ENCODE peak calls at places on chromosomes 12 and 14, in four cellular contexts. F, U, Y and K are unnamed samples.

GRCh38 chr14:40838601-40839000 is 768.1 kb upstream of the LRFN5 start:
- DNase-seq in U (no peak), Y (no peak), F (no peak), K (no peak)

GRCh38 chr14:92224348-92224954 is 98.5 kb upstream of the SLC24A4 start:
- DNase-seq in Y (no peak), F (no peak), U (no peak), K (no peak)

GRCh38 chr12:38638401-38638800 is 267.0 kb downstream of the CPNE8 start:
- DNase-seq in U (no peak), Y (no peak), F (no peak), K (no peak)

GRCh38 chr12:7937867-7938506 is 2.0 kb upstream of the SLC2A3 start:
- DNase-seq in F (no peak), U (no peak), Y (no peak), K (no peak)

GRCh38 chr12:54357802-54358619 is 6.3 kb downstream of the GPR84 start:
- DNase-seq in Y (no peak), U (peak), F (no peak), K (peak)

GRCh38 chr14:51367600-51367931 is 127.5 kb downstream of the TMX1 start:
- DNase-seq in F (no peak), Y (no peak), U (no peak), K (no peak)

GRCh38 chr12:88805692-88806091 is 225.4 kb upstream of the KITLG start:
- DNase-seq in F (no peak), U (no peak), Y (no peak), K (no peak)

GRCh38 chr14:101939771-101940170 is 24.6 kb upstream of the DYNC1H1 start:
- DNase-seq in Y (no peak), U (no peak), F (no peak), K (no peak)

GRCh38 chr14:92470215-92470614 is 43.4 kb upstream of the RIN3 start:
- DNase-seq in F (no peak), Y (no peak), U (no peak), K (no peak)

GRCh38 chr12:88866881-88867280 is 286.6 kb upstream of the KITLG start:
- DNase-seq in F (no peak), U (no peak), Y (no peak), K (no peak)

GRCh38 chr12:100554608-100555077 is 18.8 kb upstream of the GAS2L3 start:
- DNase-seq in F (peak), U (no peak), Y (peak), K (no peak)

GRCh38 chr14:105258846-105259245 is 10.5 kb downstream of the BTBD6 start:
- DNase-seq in F (no peak), Y (no peak), U (no peak), K (peak)

GRCh38 chr12:93783827-93784226 is 106.7 kb downstream of the CRADD start:
- DNase-seq in F (no peak), U (no peak), Y (peak), K (no peak)

GRCh38 chr12:5191803-5192538 is 148.3 kb downstream of the KCNA5 start:
- DNase-seq in Y (no peak), U (no peak), F (no peak), K (no peak)

GRCh38 chr14:96690713-96691383 is 106.3 kb upstream of the VRK1 start:
- DNase-seq in F (no peak), U (no peak), Y (no peak), K (no peak)

GRCh38 chr12:66235626-66236281 is 46.7 kb downstream of the IRAK3 start:
- DNase-seq in F (no peak), Y (peak), U (no peak), K (no peak)

GRCh38 chr14:105315941-105316562 is 1.5 kb downstream of the PACS2 start:
- DNase-seq in F (no peak), Y (peak), U (peak), K (no peak)

GRCh38 chr12:98084950-98085349 is 430.4 kb upstream of the TMPO start:
- DNase-seq in U (no peak), F (no peak), Y (no peak), K (no peak)

GRCh38 chr14:54253195-54253947 is 143.4 kb upstream of the CDKN3 start:
- DNase-seq in F (peak), Y (no peak), U (no peak), K (no peak)

GRCh38 chr12:75913502-75914110 is 118.0 kb downstream of the PHLDA1 start:
- DNase-seq in U (no peak), Y (no peak), F (no peak), K (no peak)

GRCh38 chr12:53427905-53428594 is 4.4 kb downstream of the AMHR2 start:
- DNase-seq in Y (no peak), U (no peak), F (peak), K (no peak)

GRCh38 chr12:52949413-52950331 is 754 bp downstream of the KRT18 start:
- DNase-seq in U (no peak), F (peak), Y (no peak), K (peak)

GRCh38 chr12:127363392-127363791 is 903.6 kb upstream of the TMEM132C start:
- DNase-seq in Y (no peak), U (no peak), F (peak), K (no peak)

GRCh38 chr14:98959958-98960616 is 311.9 kb downstream of the BCL11B start:
- DNase-seq in U (no peak), Y (no peak), F (no peak), K (no peak)

GRCh38 chr12:118429703-118430383 is 53.5 kb downstream of the SUDS3 start:
- DNase-seq in Y (no peak), U (no peak), F (no peak), K (no peak)

GRCh38 chr12:96487634-96488033 is 1.7 kb upstream of the CFAP54 start:
- DNase-seq in U (no peak), Y (no peak), F (no peak), K (no peak)

GRCh38 chr14:102917469-102918211 is 4.8 kb upstream of the AMN start:
- DNase-seq in Y (peak), U (peak), F (peak), K (peak)

GRCh38 chr14:77965050-77965449 is 165.1 kb downstream of the ADCK1 start:
- DNase-seq in Y (no peak), U (no peak), F (no peak), K (no peak)

GRCh38 chr14:94376108-94376975 is 12.1 kb downstream of the SERPINA1 start:
- DNase-seq in Y (no peak), U (no peak), F (no peak), K (no peak)

GRCh38 chr12:23376238-23376637 is 573.2 kb downstream of the SOX5 start:
- DNase-seq in F (no peak), Y (no peak), U (no peak), K (no peak)

GRCh38 chr12:104702565-104703139 is 245.9 kb downstream of the CHST11 start:
- DNase-seq in F (no peak), Y (no peak), U (no peak), K (no peak)

GRCh38 chr12:129335773-129336172 is 482.5 kb downstream of the GLT1D1 start:
- DNase-seq in U (no peak), Y (no peak), F (no peak), K (no peak)

GRCh38 chr14:93525691-93526451 is 95.1 kb downstream of the UNC79 start:
- DNase-seq in U (no peak), Y (no peak), F (no peak), K (no peak)

DNA sequence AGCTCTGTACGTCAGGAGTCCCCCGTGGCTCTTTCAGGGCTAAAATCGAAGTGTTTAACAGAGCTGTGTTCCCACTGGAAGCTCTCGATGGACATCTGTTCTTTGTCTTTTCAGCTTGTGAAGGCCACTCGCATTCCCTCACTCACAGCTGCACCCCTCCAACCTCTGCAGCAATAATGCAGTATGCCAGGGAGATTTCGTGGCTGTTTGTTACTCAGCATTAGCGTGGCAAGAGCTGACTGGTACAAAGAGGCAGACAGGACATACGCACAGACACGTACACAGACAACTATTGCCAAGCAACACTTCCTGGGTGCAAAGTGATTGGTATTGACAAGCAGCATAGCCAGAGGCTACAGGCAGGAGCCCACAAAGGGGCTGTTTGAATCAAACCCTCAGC is 11.8 kb upstream of the FBXO21 start:
- DNase-seq in F (no peak), Y (no peak), U (no peak), K (no peak)
- TF ChIP-seq POLR2AphosphoS5 in F (no peak), Y (no peak), U (no peak), K (no peak)

GRCh38 chr14:21205678-21206581 is 50.1 kb upstream of the OR5AU1 start:
- DNase-seq in U (no peak), F (no peak), Y (no peak), K (no peak)
- TF ChIP-seq POLR2AphosphoS5 in U (peak), F (no peak), Y (no peak), K (no peak)

DNA sequence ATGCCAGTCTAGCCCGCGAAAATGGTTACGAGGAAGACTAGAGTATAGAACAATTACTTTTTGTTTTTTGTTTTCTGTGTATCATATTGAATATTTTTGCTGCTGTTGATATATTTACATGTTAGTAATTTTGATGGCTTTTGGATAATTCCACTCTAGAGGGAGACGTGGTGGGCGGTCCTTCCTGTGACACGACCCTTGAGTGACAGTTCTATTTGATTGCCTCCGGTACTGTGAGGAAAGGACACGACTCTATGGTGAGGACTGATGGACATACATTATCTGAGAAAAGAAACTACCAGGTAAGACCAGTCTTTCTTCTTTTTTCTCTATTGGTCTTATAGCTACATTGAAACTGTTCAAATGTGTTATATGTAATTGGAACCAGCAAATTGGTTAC is 34.7 kb downstream of the CNOT2 start:
- DNase-seq in Y (no peak), F (no peak), U (no peak), K (no peak)
- TF ChIP-seq POLR2AphosphoS5 in Y (no peak), F (no peak), U (no peak), K (no peak)

DNA sequence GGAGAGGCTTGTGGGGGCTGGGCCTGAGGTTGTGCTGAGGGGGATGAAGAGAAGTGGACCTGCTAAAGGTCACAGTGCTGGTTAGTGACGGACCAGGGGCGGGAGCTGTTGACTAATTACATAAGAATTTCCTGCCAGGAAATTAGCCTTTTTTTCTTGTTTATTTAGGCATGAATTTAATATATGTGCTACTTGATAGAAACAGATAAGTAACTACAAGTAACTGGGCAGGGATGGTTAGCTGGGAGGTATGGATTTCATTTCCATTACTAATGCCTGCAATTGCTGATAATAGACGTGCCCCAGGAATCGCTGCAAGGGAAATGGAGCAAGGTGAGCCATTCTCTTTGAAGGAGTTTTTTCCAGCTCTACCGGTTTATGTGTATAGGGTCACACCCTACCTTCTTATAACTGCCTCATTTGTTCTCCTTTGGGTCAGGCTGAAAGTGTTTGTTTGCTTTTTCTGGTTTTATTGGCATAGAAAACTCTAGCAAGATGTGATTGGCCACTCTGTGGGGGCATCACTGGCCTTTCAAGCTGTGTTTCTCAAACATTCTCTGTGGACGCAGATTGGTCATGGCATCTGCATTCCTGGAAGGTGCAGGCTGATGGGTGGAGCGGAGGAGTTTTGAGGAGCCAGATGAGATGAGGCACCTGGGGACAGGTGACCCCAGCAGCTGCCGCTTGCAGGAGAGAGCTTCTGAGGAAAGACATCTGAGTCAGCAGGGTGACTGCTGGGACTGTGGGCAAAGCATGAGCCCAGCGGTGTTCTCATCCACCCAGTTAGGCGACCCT is 19.0 kb upstream of the GPRC5A start:
- DNase-seq in F (peak), U (no peak), Y (no peak), K (peak)
- TF ChIP-seq POLR2AphosphoS5 in F (peak), U (no peak), Y (no peak), K (no peak)